ENCODE peak calls at places on chromosomes 5 and 9, in eight cellular contexts. One of them, this sample, is unnamed.

GRCh38 chr5:143084452-143084851 is 314.3 kb downstream of the ARHGAP26 start:
- DNase-seq in tibial nerve: no peak
- DNase-seq in uterus: no peak
- DNase-seq in AG10803: no peak
- DNase-seq in brain microvascular endothelial cell: no peak
- DNase-seq in bronchial epithelial cell: no peak
- DNase-seq in transverse colon: peak
- DNase-seq in astrocyte of the spinal cord: no peak
- DNase-seq in this sample: no peak

GRCh38 chr5:176817864-176818377 is 7.6 kb downstream of the UNC5A start:
- DNase-seq in tibial nerve: no peak
- DNase-seq in brain microvascular endothelial cell: no peak
- DNase-seq in bronchial epithelial cell: no peak
- DNase-seq in astrocyte of the spinal cord: no peak
- DNase-seq in transverse colon: no peak
- DNase-seq in uterus: no peak
- DNase-seq in AG10803: no peak
- DNase-seq in this sample: peak

GRCh38 chr5:74174366-74174765 is 466.2 kb downstream of the ENC1 start:
- DNase-seq in AG10803: peak
- DNase-seq in uterus: no peak
- DNase-seq in brain microvascular endothelial cell: no peak
- DNase-seq in astrocyte of the spinal cord: peak
- DNase-seq in transverse colon: no peak
- DNase-seq in bronchial epithelial cell: peak
- DNase-seq in tibial nerve: no peak
- DNase-seq in this sample: no peak

GRCh38 chr5:170232786-170233185 is at the start of gene C5orf58:
- DNase-seq in bronchial epithelial cell: no peak
- DNase-seq in astrocyte of the spinal cord: no peak
- DNase-seq in uterus: no peak
- DNase-seq in transverse colon: no peak
- DNase-seq in tibial nerve: no peak
- DNase-seq in brain microvascular endothelial cell: no peak
- DNase-seq in AG10803: no peak
- DNase-seq in this sample: no peak

GRCh38 chr5:157524887-157525286 is 50.7 kb downstream of the ADAM19 start:
- DNase-seq in transverse colon: no peak
- DNase-seq in brain microvascular endothelial cell: no peak
- DNase-seq in AG10803: no peak
- DNase-seq in uterus: no peak
- DNase-seq in bronchial epithelial cell: no peak
- DNase-seq in astrocyte of the spinal cord: no peak
- DNase-seq in tibial nerve: no peak
- DNase-seq in this sample: no peak

GRCh38 chr5:143509758-143510221 is 106.3 kb upstream of the NR3C1 start:
- DNase-seq in astrocyte of the spinal cord: no peak
- DNase-seq in tibial nerve: no peak
- DNase-seq in transverse colon: no peak
- DNase-seq in AG10803: no peak
- DNase-seq in uterus: no peak
- DNase-seq in brain microvascular endothelial cell: no peak
- DNase-seq in bronchial epithelial cell: no peak
- DNase-seq in this sample: no peak

GRCh38 chr5:1204693-1205242 is 3.4 kb downstream of the SLC6A19 start:
- DNase-seq in tibial nerve: no peak
- DNase-seq in brain microvascular endothelial cell: peak
- DNase-seq in astrocyte of the spinal cord: peak
- DNase-seq in uterus: no peak
- DNase-seq in transverse colon: no peak
- DNase-seq in AG10803: peak
- DNase-seq in bronchial epithelial cell: peak
- DNase-seq in this sample: peak

GRCh38 chr5:177982072-177982727 is 13.8 kb downstream of the PROP1 start:
- DNase-seq in transverse colon: no peak
- DNase-seq in uterus: no peak
- DNase-seq in brain microvascular endothelial cell: no peak
- DNase-seq in tibial nerve: no peak
- DNase-seq in bronchial epithelial cell: no peak
- DNase-seq in AG10803: no peak
- DNase-seq in astrocyte of the spinal cord: no peak
- DNase-seq in this sample: no peak

GRCh38 chr5:87327998-87328397 is 60.3 kb downstream of the RASA1 start:
- DNase-seq in tibial nerve: no peak
- DNase-seq in uterus: no peak
- DNase-seq in AG10803: no peak
- DNase-seq in astrocyte of the spinal cord: no peak
- DNase-seq in bronchial epithelial cell: no peak
- DNase-seq in brain microvascular endothelial cell: no peak
- DNase-seq in transverse colon: no peak
- DNase-seq in this sample: no peak

GRCh38 chr5:158414780-158415179 is 555.8 kb upstream of the CLINT1 start:
- DNase-seq in AG10803: peak
- DNase-seq in bronchial epithelial cell: peak
- DNase-seq in astrocyte of the spinal cord: peak
- DNase-seq in transverse colon: no peak
- DNase-seq in uterus: no peak
- DNase-seq in tibial nerve: no peak
- DNase-seq in brain microvascular endothelial cell: peak
- DNase-seq in this sample: peak

GRCh38 chr9:88418715-88419540 is 30.7 kb downstream of the SPIN1 start:
- DNase-seq in transverse colon: no peak
- DNase-seq in brain microvascular endothelial cell: peak
- DNase-seq in astrocyte of the spinal cord: peak
- DNase-seq in tibial nerve: no peak
- DNase-seq in uterus: no peak
- DNase-seq in bronchial epithelial cell: peak
- DNase-seq in AG10803: no peak
- DNase-seq in this sample: no peak

GRCh38 chr9:93318441-93318840 is 133.0 kb upstream of the FAM120A start:
- DNase-seq in uterus: no peak
- DNase-seq in bronchial epithelial cell: no peak
- DNase-seq in tibial nerve: no peak
- DNase-seq in transverse colon: no peak
- DNase-seq in astrocyte of the spinal cord: no peak
- DNase-seq in brain microvascular endothelial cell: no peak
- DNase-seq in AG10803: no peak
- DNase-seq in this sample: no peak

GRCh38 chr5:75337366-75338021 is 474 bp downstream of the HMGCR start:
- DNase-seq in uterus: peak
- DNase-seq in AG10803: peak
- DNase-seq in tibial nerve: no peak
- DNase-seq in transverse colon: peak
- DNase-seq in astrocyte of the spinal cord: peak
- DNase-seq in brain microvascular endothelial cell: no peak
- DNase-seq in bronchial epithelial cell: no peak
- DNase-seq in this sample: no peak

GRCh38 chr5:75338408-75338807 is 1.4 kb downstream of the HMGCR start:
- DNase-seq in brain microvascular endothelial cell: no peak
- DNase-seq in transverse colon: no peak
- DNase-seq in tibial nerve: no peak
- DNase-seq in bronchial epithelial cell: no peak
- DNase-seq in AG10803: no peak
- DNase-seq in uterus: no peak
- DNase-seq in astrocyte of the spinal cord: no peak
- DNase-seq in this sample: no peak

GRCh38 chr5:75340714-75341478 is 3.9 kb downstream of the HMGCR start:
- DNase-seq in brain microvascular endothelial cell: no peak
- DNase-seq in transverse colon: no peak
- DNase-seq in uterus: no peak
- DNase-seq in bronchial epithelial cell: peak
- DNase-seq in tibial nerve: no peak
- DNase-seq in astrocyte of the spinal cord: no peak
- DNase-seq in AG10803: peak
- DNase-seq in this sample: no peak

GRCh38 chr5:75342836-75343235 is 5.8 kb downstream of the HMGCR start:
- DNase-seq in AG10803: no peak
- DNase-seq in bronchial epithelial cell: no peak
- DNase-seq in uterus: no peak
- DNase-seq in astrocyte of the spinal cord: no peak
- DNase-seq in brain microvascular endothelial cell: no peak
- DNase-seq in transverse colon: no peak
- DNase-seq in tibial nerve: no peak
- DNase-seq in this sample: no peak

GRCh38 chr5:75341934-75342333 is 4.9 kb downstream of the HMGCR start:
- DNase-seq in AG10803: no peak
- DNase-seq in transverse colon: no peak
- DNase-seq in brain microvascular endothelial cell: no peak
- DNase-seq in uterus: no peak
- DNase-seq in tibial nerve: no peak
- DNase-seq in bronchial epithelial cell: no peak
- DNase-seq in astrocyte of the spinal cord: no peak
- DNase-seq in this sample: no peak
- H3K4me3 ChIP-seq in AG10803: no peak
- H3K4me3 ChIP-seq in transverse colon: no peak
- H3K4me3 ChIP-seq in brain microvascular endothelial cell: no peak
- H3K4me3 ChIP-seq in uterus: no peak
- H3K4me3 ChIP-seq in tibial nerve: no peak
- H3K4me3 ChIP-seq in bronchial epithelial cell: no peak
- H3K4me3 ChIP-seq in astrocyte of the spinal cord: no peak
- H3K4me3 ChIP-seq in this sample: no peak

GRCh38 chr5:31194892-31195291 is 1.4 kb downstream of the CDH6 start:
- DNase-seq in AG10803: no peak
- DNase-seq in transverse colon: no peak
- DNase-seq in astrocyte of the spinal cord: peak
- DNase-seq in uterus: no peak
- DNase-seq in tibial nerve: no peak
- DNase-seq in bronchial epithelial cell: peak
- DNase-seq in brain microvascular endothelial cell: peak
- DNase-seq in this sample: no peak

GRCh38 chr5:31194458-31194808 is 947 bp downstream of the CDH6 start:
- DNase-seq in astrocyte of the spinal cord: peak
- DNase-seq in uterus: no peak
- DNase-seq in AG10803: no peak
- DNase-seq in tibial nerve: no peak
- DNase-seq in bronchial epithelial cell: peak
- DNase-seq in transverse colon: no peak
- DNase-seq in brain microvascular endothelial cell: no peak
- DNase-seq in this sample: peak

GRCh38 chr5:31192442-31192841 is 1.0 kb upstream of the CDH6 start:
- DNase-seq in uterus: no peak
- DNase-seq in astrocyte of the spinal cord: no peak
- DNase-seq in bronchial epithelial cell: no peak
- DNase-seq in transverse colon: no peak
- DNase-seq in AG10803: no peak
- DNase-seq in tibial nerve: no peak
- DNase-seq in brain microvascular endothelial cell: no peak
- DNase-seq in this sample: no peak

GRCh38 chr5:31193591-31194457 is at the start of gene CDH6:
- DNase-seq in brain microvascular endothelial cell: peak
- DNase-seq in tibial nerve: no peak
- DNase-seq in uterus: no peak
- DNase-seq in bronchial epithelial cell: peak
- DNase-seq in AG10803: peak
- DNase-seq in transverse colon: peak
- DNase-seq in astrocyte of the spinal cord: peak
- DNase-seq in this sample: peak

DNA sequence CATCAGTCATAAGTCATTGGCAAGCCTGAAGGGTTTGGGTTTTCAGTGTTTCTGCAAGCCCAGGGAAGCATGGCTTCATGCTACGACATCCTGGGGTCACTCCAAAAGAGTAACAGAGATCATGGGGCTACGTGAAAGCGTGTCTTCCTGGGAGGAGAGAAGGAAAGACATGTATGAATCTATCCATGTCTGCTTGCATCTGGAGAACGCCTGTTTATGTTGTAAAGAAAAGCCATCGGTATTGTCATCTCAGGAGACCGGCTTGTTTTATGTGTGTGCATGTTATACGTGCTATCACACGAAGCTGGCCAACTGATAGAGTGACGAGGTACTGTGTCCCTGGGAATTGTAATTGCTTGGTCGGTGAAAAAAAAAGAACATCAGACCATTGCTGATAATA is 460 bp upstream of the CDH6 start:
- DNase-seq in bronchial epithelial cell: no peak
- DNase-seq in transverse colon: no peak
- DNase-seq in uterus: no peak
- DNase-seq in tibial nerve: no peak
- DNase-seq in AG10803: no peak
- DNase-seq in brain microvascular endothelial cell: no peak
- DNase-seq in astrocyte of the spinal cord: peak
- DNase-seq in this sample: no peak
- TF ChIP-seq CTCF in bronchial epithelial cell: no peak
- TF ChIP-seq CTCF in transverse colon: no peak
- TF ChIP-seq CTCF in uterus: no peak
- TF ChIP-seq CTCF in tibial nerve: no peak
- TF ChIP-seq CTCF in AG10803: no peak
- TF ChIP-seq CTCF in brain microvascular endothelial cell: no peak
- TF ChIP-seq CTCF in astrocyte of the spinal cord: no peak
- TF ChIP-seq CTCF in this sample: no peak

DNA sequence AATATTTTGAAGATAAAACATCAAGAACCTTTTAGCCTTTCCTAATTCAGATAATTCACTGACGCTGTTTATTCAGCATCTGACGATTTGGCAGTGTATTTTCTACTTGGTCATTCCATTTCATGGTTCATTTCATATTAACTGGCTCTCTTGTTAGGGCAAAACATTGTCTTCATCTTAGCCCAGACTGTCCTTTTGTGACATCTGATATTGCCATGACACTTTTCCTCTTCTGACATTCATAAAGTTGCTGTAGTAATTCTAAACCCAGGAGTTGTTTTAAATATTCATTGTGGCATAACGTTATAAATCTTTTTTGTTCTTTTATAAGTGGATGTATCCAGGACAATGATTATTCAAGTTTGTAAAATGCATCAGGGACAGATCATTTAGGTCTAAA is 1.8 kb downstream of the SCAMP1 start:
- DNase-seq in brain microvascular endothelial cell: no peak
- DNase-seq in AG10803: no peak
- DNase-seq in tibial nerve: no peak
- DNase-seq in bronchial epithelial cell: no peak
- DNase-seq in astrocyte of the spinal cord: no peak
- DNase-seq in transverse colon: no peak
- DNase-seq in uterus: no peak
- DNase-seq in this sample: no peak
- H3K4me3 ChIP-seq in brain microvascular endothelial cell: no peak
- H3K4me3 ChIP-seq in AG10803: no peak
- H3K4me3 ChIP-seq in tibial nerve: no peak
- H3K4me3 ChIP-seq in bronchial epithelial cell: no peak
- H3K4me3 ChIP-seq in astrocyte of the spinal cord: no peak
- H3K4me3 ChIP-seq in transverse colon: no peak
- H3K4me3 ChIP-seq in uterus: no peak
- H3K4me3 ChIP-seq in this sample: no peak

DNA sequence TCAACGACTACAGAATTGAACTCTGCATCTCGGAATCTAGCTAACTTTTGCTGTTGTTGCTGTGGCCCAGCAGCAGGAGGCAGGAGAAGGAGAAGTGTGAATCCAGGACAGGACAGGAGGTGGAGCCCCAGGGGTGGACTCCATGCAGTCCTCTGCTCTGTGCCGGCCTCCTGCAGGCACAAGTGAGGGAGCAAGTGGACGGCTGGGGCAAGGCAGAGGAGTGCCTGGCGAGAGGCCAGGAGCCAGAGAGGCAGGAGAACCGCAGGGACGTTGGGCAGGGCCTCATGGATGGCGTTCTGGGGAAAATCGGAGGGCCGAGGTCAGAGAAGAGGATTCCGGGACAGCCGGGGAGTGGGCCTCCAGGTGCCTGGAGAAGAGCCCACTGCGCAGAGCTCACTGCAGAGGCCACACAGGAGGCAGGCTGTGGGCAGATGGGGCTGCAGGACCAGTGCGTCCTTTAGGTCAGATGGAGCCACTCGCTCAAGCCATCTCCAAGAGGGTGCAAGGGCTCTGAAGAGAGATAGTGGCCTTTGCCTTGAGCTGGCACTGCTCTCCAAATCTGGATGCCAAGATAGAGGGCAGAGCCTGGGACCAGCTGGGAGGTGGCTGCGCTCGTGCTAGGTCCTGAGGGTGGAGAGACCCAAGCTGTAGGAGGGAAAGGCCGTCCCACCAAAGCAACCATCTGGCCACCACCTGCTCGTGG is 214.0 kb downstream of the FANCC start:
- DNase-seq in AG10803: peak
- DNase-seq in astrocyte of the spinal cord: no peak
- DNase-seq in bronchial epithelial cell: no peak
- DNase-seq in tibial nerve: no peak
- DNase-seq in brain microvascular endothelial cell: no peak
- DNase-seq in transverse colon: no peak
- DNase-seq in uterus: no peak
- DNase-seq in this sample: no peak
- TF ChIP-seq CTCF in AG10803: peak
- TF ChIP-seq CTCF in astrocyte of the spinal cord: peak
- TF ChIP-seq CTCF in bronchial epithelial cell: peak
- TF ChIP-seq CTCF in tibial nerve: no peak
- TF ChIP-seq CTCF in brain microvascular endothelial cell: peak
- TF ChIP-seq CTCF in transverse colon: no peak
- TF ChIP-seq CTCF in uterus: no peak
- TF ChIP-seq CTCF in this sample: peak

This sample was measured in foreskin fibroblast.